ENCODE peak calls at places on chromosomes 3 and 15, in five cellular contexts. H, R, M, Y and L are unnamed samples.

GRCh38 chr3:173025941-173026340 is 115.1 kb downstream of the SPATA16 start:
- DNase-seq in Y (no peak), M (no peak), R (no peak), H (no peak), L (no peak)

GRCh38 chr3:9615003-9615628 is 34.2 kb upstream of the MTMR14 start:
- DNase-seq in M (no peak), R (no peak), Y (no peak), H (no peak), L (no peak)

GRCh38 chr3:131903988-131904415 is 130.8 kb downstream of the CPNE4 start:
- DNase-seq in R (no peak), M (peak; percentile 98), H (no peak), Y (peak; percentile 71), L (peak; percentile 73)

GRCh38 chr15:51229907-51230328 is 108.5 kb downstream of the CYP19A1 start:
- DNase-seq in M (peak; percentile 69), Y (peak; percentile 35), R (no peak), H (peak; percentile 37), L (no peak)

GRCh38 chr3:88713233-88713691 is 394.2 kb upstream of the EPHA3 start:
- DNase-seq in H (no peak), M (no peak), Y (no peak), R (no peak), L (peak; percentile 98)

GRCh38 chr15:96323250-96324162 is 7.0 kb upstream of the NR2F2 start:
- DNase-seq in R (peak; percentile 54), M (peak; percentile 25), Y (no peak), H (peak; percentile 49), L (no peak)

GRCh38 chr3:187077085-187077484 is 62.2 kb downstream of the RPL39L start:
- DNase-seq in R (no peak), Y (no peak), M (no peak), H (no peak), L (no peak)

GRCh38 chr3:115204470-115204869 is 57.4 kb upstream of the ZBTB20 start:
- DNase-seq in M (no peak), H (no peak), Y (no peak), R (no peak), L (no peak)

GRCh38 chr3:189395825-189396224 is 224.1 kb downstream of the TPRG1 start:
- DNase-seq in H (no peak), M (no peak), R (no peak), Y (no peak), L (no peak)

GRCh38 chr3:32177702-32178198 is 60.7 kb upstream of the CMTM8 start:
- DNase-seq in Y (peak; percentile 91), M (peak; percentile 86), R (no peak), H (peak; percentile 91), L (peak; percentile 79)

GRCh38 chr3:146501752-146502151 is 32.4 kb upstream of the PLSCR2 start:
- DNase-seq in Y (no peak), R (no peak), M (no peak), H (no peak), L (no peak)

GRCh38 chr3:18389108-18389733 is 35.9 kb downstream of the SATB1 start:
- DNase-seq in Y (peak; percentile 15), H (peak; percentile 33), R (no peak), M (peak; percentile 26), L (peak; percentile 8)

GRCh38 chr3:196763179-196763578 is 23.5 kb downstream of the PAK2 start:
- DNase-seq in M (no peak), R (no peak), H (no peak), Y (no peak), L (no peak)

GRCh38 chr15:66235866-66236265 is 17.7 kb downstream of the MEGF11 start:
- DNase-seq in M (no peak), Y (no peak), R (no peak), H (no peak), L (no peak)

DNA sequence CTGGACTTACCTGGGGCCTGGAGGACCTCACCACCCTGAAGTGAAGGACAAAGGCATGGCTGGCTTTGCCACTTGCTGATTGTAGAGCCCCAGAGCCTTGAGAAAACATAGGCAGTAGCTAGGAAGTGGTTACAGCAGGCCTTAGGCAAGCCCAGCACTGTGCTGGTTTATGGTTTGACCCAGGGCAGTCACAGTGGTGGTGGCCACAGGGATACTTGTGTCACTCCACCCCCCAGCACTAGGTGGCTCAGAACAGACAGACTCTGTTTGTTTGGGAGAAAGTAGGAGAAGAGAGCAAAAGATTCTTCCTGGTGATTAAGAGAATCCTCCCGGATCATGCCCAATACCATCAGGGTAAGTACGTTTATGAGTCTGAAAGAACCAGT is 13.2 kb upstream of the COL8A1 start:
- DNase-seq in M (no peak), Y (no peak), R (no peak), H (no peak), L (no peak)
- TF ChIP-seq CTCF in M (no peak), Y (no peak), R (no peak), H (no peak), L (no peak)

GRCh38 chr15:101138913-101139880 is 112.7 kb downstream of the CHSY1 start:
- DNase-seq in M (peak; percentile 36), Y (no peak), H (no peak), R (peak; percentile 45), L (no peak)
- H3K4me1 ChIP-seq in M (no peaks in the 10 kb centered on the region), Y (no peaks in the 10 kb centered on the region), H (no peaks in the 10 kb centered on the region), R (no peaks in the 10 kb centered on the region), L (no peaks in the 10 kb centered on the region)

GRCh38 chr3:27349832-27350231 is 19.4 kb downstream of the NEK10 start:
- DNase-seq in Y (no peak), H (no peak), R (no peak), M (no peak), L (peak; percentile 75)
- H3K4me3 ChIP-seq in Y (no peak overlapping the region), H (no peak overlapping the region), R (no peak overlapping the region), M (no peak overlapping the region), L (peak overlapping the region; percentile 27)

GRCh38 chr3:182139627-182140357 is 428.1 kb downstream of the SOX2 start:
- DNase-seq in Y (no peak), M (no peak), H (no peak), R (no peak), L (no peak)
- TF ChIP-seq CTCF in Y (no peak), M (no peak), H (no peak), R (no peak), L (peak; percentile 3)

GRCh38 chr3:170180952-170181876 is at the start of gene PHC3:
- DNase-seq in Y (peak; percentile 93), R (peak; percentile 97), M (peak; percentile 90), H (peak; percentile 95), L (peak; percentile 82)

GRCh38 chr3:170180107-170180951 is 1.2 kb downstream of the PHC3 start:
- DNase-seq in M (peak; percentile 55), H (peak; percentile 63), R (no peak), Y (no peak), L (peak; percentile 35)

GRCh38 chr3:170178631-170179030 is 2.9 kb downstream of the PHC3 start:
- DNase-seq in M (no peak), H (no peak), R (no peak), Y (no peak), L (no peak)

DNA sequence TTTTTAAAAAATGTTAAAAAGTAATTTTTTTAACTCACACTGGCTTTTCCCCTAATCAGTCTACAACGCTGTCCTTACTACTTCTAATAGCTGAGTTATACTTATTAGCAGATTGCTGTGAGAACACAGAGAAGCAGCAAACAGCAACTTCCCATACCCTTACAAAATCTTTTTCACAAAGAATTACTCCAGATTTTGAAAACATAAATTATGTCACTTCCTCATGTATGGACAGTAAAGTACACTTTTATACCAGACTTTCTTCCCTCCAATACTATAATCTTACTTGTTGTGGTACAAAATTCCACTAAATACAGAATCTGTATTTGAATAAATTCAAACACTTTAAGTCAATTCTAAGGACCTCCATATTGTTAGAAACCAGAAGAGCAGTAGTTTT is 2.1 kb downstream of the PHC3 start:
- DNase-seq in H (no peak), M (no peak), R (no peak), Y (no peak), L (no peak)
- H3K4me1 ChIP-seq in H (peaks cover 11% of the 10 kb centered on the region), M (no peaks in the 10 kb centered on the region), R (peaks cover 4% of the 10 kb centered on the region), Y (peaks cover 19% of the 10 kb centered on the region), L (peaks cover 17% of the 10 kb centered on the region)